ENCODE peak calls at places on chromosomes 5 and 9, in four cellular contexts. B, G, F and C are unnamed samples. For H3K36me3, the result is how much of the 10 kb centered on the place peaks cover.

GRCh38 chr5:96258692-96259091 is 174.4 kb downstream of the PCSK1 start:
- DNase-seq in B (no peak), G (no peak), F (no peak), C (no peak)

GRCh38 chr9:111481885-111482636 is 2.1 kb downstream of the ECPAS start:
- DNase-seq in B (peak), G (peak), F (no peak), C (peak)

GRCh38 chr5:1948663-1949191 is 66.0 kb upstream of the IRX4 start:
- DNase-seq in B (no peak), G (no peak), F (no peak), C (no peak)

GRCh38 chr5:78726003-78726402 is 77.4 kb upstream of the LHFPL2 start:
- DNase-seq in B (no peak), G (no peak), F (no peak), C (no peak)

GRCh38 chr9:88725300-88726024 is 190.5 kb downstream of the NXNL2 start:
- DNase-seq in B (no peak), G (no peak), F (no peak), C (no peak)

GRCh38 chr5:139795074-139796001 is at the start of gene PSD2:
- DNase-seq in B (peak), G (peak), F (peak), C (peak)

GRCh38 chr5:83322273-83322924 is 149.1 kb upstream of the VCAN start:
- DNase-seq in B (peak), G (no peak), F (no peak), C (no peak)

GRCh38 chr9:109968332-109968657 is 188.3 kb downstream of the PALM2AKAP2 start:
- DNase-seq in B (no peak), G (no peak), F (no peak), C (no peak)

GRCh38 chr9:89106224-89106851 is 72.3 kb downstream of the SHC3 start:
- DNase-seq in B (no peak), G (no peak), F (no peak), C (no peak)

GRCh38 chr5:133356386-133357331 is 255.7 kb downstream of the FSTL4 start:
- DNase-seq in B (no peak), G (no peak), F (no peak), C (peak)

GRCh38 chr9:35798658-35799366 is 7.4 kb downstream of the NPR2 start:
- DNase-seq in B (peak), G (peak), F (no peak), C (peak)

GRCh38 chr5:143349127-143349526 is 54.4 kb downstream of the NR3C1 start:
- DNase-seq in B (peak), G (peak), F (no peak), C (no peak)

GRCh38 chr5:172428224-172429166 is 25.8 kb downstream of the SH3PXD2B start:
- DNase-seq in B (no peak), G (no peak), F (no peak), C (no peak)

GRCh38 chr5:156798201-156798600 is 51.9 kb upstream of the PPP1R2B start:
- DNase-seq in B (no peak), G (no peak), F (no peak), C (no peak)

GRCh38 chr5:5645198-5645597 is 222.7 kb downstream of the ICE1 start:
- DNase-seq in B (no peak), G (no peak), F (no peak), C (no peak)

GRCh38 chr9:20321683-20322082 is 300.6 kb downstream of the MLLT3 start:
- DNase-seq in B (no peak), G (peak), F (no peak), C (no peak)

GRCh38 chr5:137186759-137187461 is 312.2 kb downstream of the SPOCK1 start:
- DNase-seq in B (peak), G (peak), F (no peak), C (no peak)

GRCh38 chr9:73153793-73154227 is 2.1 kb downstream of the ANXA1 start:
- DNase-seq in B (peak), G (peak), F (no peak), C (no peak)

GRCh38 chr5:180350296-180350695 is 2.8 kb downstream of the GFPT2 start:
- DNase-seq in B (no peak), G (no peak), F (no peak), C (no peak)

GRCh38 chr5:55892479-55892878 is 41.3 kb downstream of the IL31RA start:
- DNase-seq in B (no peak), G (no peak), F (no peak), C (no peak)

GRCh38 chr9:136545065-136545965 is 533 bp downstream of the NOTCH1 start:
- DNase-seq in B (no peak), G (peak), F (peak), C (peak)

GRCh38 chr9:94167055-94167346 is 82.7 kb downstream of the PTPDC1 start:
- DNase-seq in B (no peak), G (peak), F (peak), C (no peak)

GRCh38 chr5:133746834-133747233 is 134.5 kb upstream of the FSTL4 start:
- DNase-seq in B (no peak), G (peak), F (peak), C (peak)

GRCh38 chr9:116550728-116551436 is 136.2 kb upstream of the TRIM32 start:
- DNase-seq in B (peak), G (peak), F (peak), C (no peak)

GRCh38 chr5:89397096-89397495 is 514.1 kb upstream of the MEF2C start:
- DNase-seq in B (no peak), G (peak), F (no peak), C (no peak)

GRCh38 chr5:178131446-178131996 is 707 bp downstream of the RMND5B start:
- DNase-seq in B (no peak), G (peak), F (no peak), C (peak)

GRCh38 chr5:124902097-124902821 is 155.8 kb upstream of the ZNF608 start:
- DNase-seq in B (peak), G (peak), F (no peak), C (no peak)

GRCh38 chr5:14201325-14202061 is 58.4 kb downstream of the TRIO start:
- DNase-seq in B (peak), G (peak), F (no peak), C (no peak)
- H3K9ac ChIP-seq in B (no peak), G (peak), F (no peak), C (no peak)

GRCh38 chr5:108974594-108974993 is 226.9 kb downstream of the FER start:
- DNase-seq in B (no peak), G (no peak), F (no peak), C (no peak)

DNA sequence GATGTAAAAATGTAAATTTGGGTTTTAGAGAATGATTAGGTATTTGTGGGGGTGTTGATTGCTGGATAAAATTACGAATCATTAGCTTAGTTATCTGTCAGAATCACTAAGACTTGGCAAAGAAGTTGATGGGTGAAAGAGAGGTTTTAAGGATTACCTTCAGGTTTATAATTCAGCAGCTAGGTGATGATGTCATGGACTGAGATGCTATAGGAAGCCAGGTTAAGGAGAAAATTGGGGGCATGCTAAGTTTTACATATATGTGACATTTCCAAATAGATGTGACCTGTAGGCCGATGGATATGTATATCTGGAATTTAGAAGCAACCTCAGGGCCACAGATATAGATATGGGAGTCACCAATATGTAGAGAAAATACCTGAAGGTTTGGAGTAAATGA is 228.0 kb downstream of the FER start:
- DNase-seq in B (no peak), G (no peak), F (no peak), C (no peak)
- H3K36me3 ChIP-seq in B (under half), G (under half), F (under half), C (under half)

GRCh38 chr5:108379722-108380530 is 2.0 kb downstream of the FBXL17 start:
- DNase-seq in B (peak), G (peak), F (no peak), C (no peak)

GRCh38 chr5:108380531-108381021 is 1.3 kb downstream of the FBXL17 start:
- DNase-seq in B (peak), G (peak), F (peak), C (peak)

GRCh38 chr5:108381955-108382783 is at the start of gene FBXL17:
- DNase-seq in B (peak), G (peak), F (peak), C (peak)

GRCh38 chr5:108382784-108383358 is 973 bp upstream of the FBXL17 start:
- DNase-seq in B (no peak), G (peak), F (peak), C (no peak)

DNA sequence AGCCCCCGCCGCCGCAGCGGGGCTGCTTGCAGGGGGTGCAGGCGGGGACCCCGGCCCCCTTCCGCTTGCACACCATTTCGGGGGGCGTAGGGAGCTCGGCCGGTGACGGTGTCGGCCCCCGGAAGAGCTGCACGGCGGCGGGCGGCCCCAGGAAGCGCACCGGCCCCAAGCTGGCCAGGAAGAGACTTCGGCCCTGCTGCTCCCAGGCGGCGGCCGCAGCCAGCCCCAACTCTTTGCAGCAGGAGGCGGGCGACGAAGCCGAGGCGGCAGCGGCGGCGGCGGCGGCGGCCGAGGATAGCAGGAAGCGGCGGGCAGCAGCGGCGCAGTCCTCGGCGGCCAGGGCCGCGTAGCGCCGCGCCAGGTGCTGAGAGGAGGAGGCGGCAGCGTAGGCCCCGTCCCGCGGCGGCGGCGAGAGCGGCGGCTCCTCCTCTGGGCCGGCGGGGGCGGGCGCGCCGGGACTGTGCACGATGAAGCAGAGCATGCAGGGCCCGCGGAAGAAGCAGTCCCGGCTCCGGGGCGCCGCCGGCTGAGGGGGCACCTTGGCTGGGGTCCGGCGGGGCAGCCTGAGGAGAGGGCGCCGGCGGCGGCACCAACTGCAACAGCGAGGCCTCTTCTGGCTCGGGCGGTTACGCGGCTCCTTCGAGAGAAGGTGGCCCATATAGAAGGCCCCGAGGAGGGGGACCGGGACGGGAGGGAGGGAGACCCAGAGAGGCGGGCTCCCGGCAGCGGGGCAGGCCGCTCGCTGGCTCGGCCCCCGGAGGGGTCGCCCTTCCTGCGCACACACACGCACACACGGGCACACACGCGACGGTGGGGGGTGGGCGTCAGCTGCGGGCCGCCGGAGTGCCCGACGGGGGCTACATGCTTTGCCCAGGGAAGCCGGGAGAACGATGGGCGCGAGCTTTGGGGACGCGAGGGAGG is 604 bp downstream of the FBXL17 start:
- DNase-seq in B (peak), G (peak), F (peak), C (peak)
- H3K9ac ChIP-seq in B (peak), G (peak), F (peak), C (peak)

DNA sequence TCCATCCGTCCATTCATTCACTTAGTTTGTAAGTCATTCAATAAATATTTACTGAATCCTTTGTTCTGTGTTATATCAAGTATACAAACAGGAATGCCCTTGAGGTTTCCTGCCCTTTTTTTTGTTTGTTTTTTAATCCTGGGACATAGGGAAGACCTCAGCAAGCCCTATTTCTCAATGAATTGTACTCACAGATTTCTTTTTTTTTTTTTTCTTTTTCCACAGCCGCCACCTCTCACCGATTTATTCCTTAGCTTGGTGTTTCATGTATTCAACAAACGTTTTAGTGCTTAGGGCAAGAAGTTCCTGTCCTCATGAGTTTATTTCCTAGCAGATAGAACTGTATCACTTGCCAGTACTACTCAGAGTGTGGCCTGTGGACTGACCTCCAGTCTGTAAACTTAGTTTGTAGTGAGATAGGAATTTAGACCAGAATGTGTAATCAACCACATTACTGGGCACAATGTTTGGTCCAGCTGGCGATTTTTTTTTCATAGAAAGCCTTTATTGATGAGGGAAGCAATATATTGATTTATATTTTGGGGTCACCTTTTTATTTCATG is 35.4 kb upstream of the C5orf47 start:
- DNase-seq in B (peak), G (peak), F (no peak), C (no peak)
- H3K36me3 ChIP-seq in B (under half), G (half or more), F (under half), C (half or more)

GRCh38 chr9:78691531-78691930 is 394.6 kb downstream of the PSAT1 start:
- DNase-seq in B (peak), G (peak), F (no peak), C (no peak)

GRCh38 chr9:78692871-78693270 is 395.9 kb downstream of the PSAT1 start:
- DNase-seq in B (peak), G (peak), F (no peak), C (no peak)

GRCh38 chr9:78694950-78695349 is 398.0 kb downstream of the PSAT1 start:
- DNase-seq in B (no peak), G (no peak), F (no peak), C (peak)

GRCh38 chr9:78697653-78698052 is 400.7 kb downstream of the PSAT1 start:
- DNase-seq in B (peak), G (peak), F (no peak), C (no peak)

DNA sequence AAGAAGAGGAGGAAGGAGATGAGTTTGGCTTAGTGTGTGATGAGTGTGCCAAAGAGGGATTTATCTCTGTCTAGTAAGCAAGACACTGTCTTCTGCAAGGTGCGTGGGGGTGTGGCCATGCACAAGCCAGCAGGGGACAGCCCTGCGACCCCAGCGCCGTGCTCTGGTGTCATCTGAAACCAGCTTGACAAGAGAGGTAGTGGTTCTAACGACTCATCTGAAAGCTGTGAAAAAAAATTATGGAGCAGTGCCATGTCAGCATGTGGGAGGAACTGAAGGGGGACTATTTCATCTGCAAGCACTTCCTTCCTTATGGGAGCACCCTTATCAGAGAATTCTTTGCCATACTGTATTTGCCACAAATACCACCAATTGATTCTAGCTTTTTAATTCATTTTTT is 398.6 kb downstream of the PSAT1 start:
- DNase-seq in B (no peak), G (no peak), F (no peak), C (peak)
- H3K9ac ChIP-seq in B (no peak), G (no peak), F (no peak), C (no peak)